ENCODE peak calls at places on chromosomes 13 and 19, in six cellular contexts. E, M, G, H, Y and V are unnamed samples.

GRCh38 chr19:4547303-4548237 is 7.7 kb upstream of the LRG1 start:
- DNase-seq in E (no peak), M (no peak), G (no peak), H (peak; percentile 29), Y (no peak), V (no peak)

GRCh38 chr13:63403726-63404125 is 1988.1 kb upstream of the PCDH20 start:
- DNase-seq in E (no peak), M (no peak), G (no peak), H (peak; percentile 6), Y (no peak), V (no peak)

GRCh38 chr19:10299545-10300458 is 9.8 kb downstream of the ZGLP1 start:
- DNase-seq in E (no peak), M (no peak), G (no peak), H (no peak), Y (no peak), V (no peak)

GRCh38 chr13:100461309-100462035 is 127.1 kb downstream of the GGACT start:
- DNase-seq in E (no peak), M (no peak), G (no peak), H (no peak), Y (no peak), V (no peak)

GRCh38 chr13:54705738-54706137 is 1677.1 kb downstream of the OLFM4 start:
- DNase-seq in E (no peak), M (no peak), G (no peak), H (no peak), Y (no peak), V (no peak)

GRCh38 chr19:16814526-16815100 is 14.6 kb upstream of the SIN3B start:
- DNase-seq in E (no peak), M (no peak), G (no peak), H (peak; percentile 63), Y (no peak), V (no peak)

GRCh38 chr13:39363393-39363792 is 239.6 kb downstream of the LHFPL6 start:
- DNase-seq in E (no peak), M (no peak), G (no peak), H (no peak), Y (no peak), V (no peak)

GRCh38 chr13:78785764-78786163 is 126.8 kb upstream of the OBI1 start:
- DNase-seq in E (no peak), M (no peak), G (no peak), H (no peak), Y (no peak), V (no peak)

GRCh38 chr19:12997967-12998940 is 3.0 kb downstream of the NFIX start:
- DNase-seq in E (no peak), M (no peak), G (no peak), H (no peak), Y (peak; percentile 36), V (no peak)

GRCh38 chr19:18110833-18111232 is 13.3 kb downstream of the MAST3 start:
- DNase-seq in E (no peak), M (no peak), G (no peak), H (no peak), Y (no peak), V (no peak)

GRCh38 chr19:40400521-40400920 is 10.5 kb upstream of the HIPK4 start:
- DNase-seq in E (no peak), M (no peak), G (no peak), H (no peak), Y (no peak), V (no peak)

GRCh38 chr19:33620611-33621010 is 1.1 kb upstream of the CHST8 start:
- DNase-seq in E (no peak), M (no peak), G (no peak), H (no peak), Y (no peak), V (no peak)

GRCh38 chr19:23118400-23118799 is 1.6 kb downstream of the ZNF730 start:
- DNase-seq in E (no peak), M (no peak), G (no peak), H (no peak), Y (no peak), V (no peak)

GRCh38 chr13:71320452-71320851 is 546.6 kb downstream of the DACH1 start:
- DNase-seq in E (no peak), M (no peak), G (no peak), H (peak; percentile 68), Y (no peak), V (no peak)

GRCh38 chr13:62110079-62110478 is 694.4 kb upstream of the PCDH20 start:
- DNase-seq in E (no peak), M (no peak), G (no peak), H (no peak), Y (no peak), V (no peak)

GRCh38 chr13:48478401-48478800 is 54.5 kb downstream of the RCBTB2 start:
- DNase-seq in E (no peak), M (no peak), G (no peak), H (no peak), Y (no peak), V (no peak)

GRCh38 chr19:1774999-1775772 is 21.9 kb downstream of the ONECUT3 start:
- DNase-seq in E (no peak), M (no peak), G (no peak), H (no peak), Y (no peak), V (no peak)

GRCh38 chr13:113761136-113761535 is 2.1 kb downstream of the TMEM255B start:
- DNase-seq in E (no peak), M (no peak), G (no peak), H (no peak), Y (no peak), V (no peak)

GRCh38 chr13:26011996-26012688 is 39.7 kb downstream of the SHISA2 start:
- DNase-seq in E (peak; percentile 10), M (peak; percentile 23), G (no peak), H (peak; percentile 6), Y (no peak), V (no peak)

GRCh38 chr19:19788015-19788414 is 33.5 kb downstream of the ZNF506 start:
- DNase-seq in E (no peak), M (no peak), G (no peak), H (no peak), Y (no peak), V (no peak)

GRCh38 chr13:106260352-106260751 is 275.1 kb downstream of the EFNB2 start:
- DNase-seq in E (no peak), M (no peak), G (no peak), H (no peak), Y (no peak), V (no peak)

GRCh38 chr13:39317284-39317683 is 279.0 kb downstream of the NHLRC3 start:
- DNase-seq in E (no peak), M (no peak), G (peak; percentile 42), H (peak; percentile 70), Y (peak; percentile 61), V (no peak)

GRCh38 chr13:94033830-94034642 is 445.4 kb downstream of the DCT start:
- DNase-seq in E (no peak), M (no peak), G (no peak), H (no peak), Y (no peak), V (no peak)

GRCh38 chr19:35290381-35291135 is 1.4 kb upstream of the MAG start:
- DNase-seq in E (no peak), M (no peak), G (no peak), H (no peak), Y (no peak), V (no peak)

GRCh38 chr13:22874839-22875238 is 305.9 kb upstream of the SGCG start:
- DNase-seq in E (no peak), M (no peak), G (no peak), H (no peak), Y (no peak), V (no peak)

GRCh38 chr13:112171570-112171965 is 104.6 kb downstream of the SOX1 start:
- DNase-seq in E (no peak), M (no peak), G (no peak), H (no peak), Y (no peak), V (no peak)

GRCh38 chr19:36028313-36029041 is 4.2 kb downstream of the CLIP3 start:
- DNase-seq in E (no peak), M (no peak), G (no peak), H (no peak), Y (no peak), V (no peak)

GRCh38 chr13:93244141-93244917 is 17.7 kb downstream of the GPC6 start:
- DNase-seq in E (no peak), M (no peak), G (no peak), H (peak; percentile 51), Y (no peak), V (no peak)

GRCh38 chr19:19466201-19466600 is 49.1 kb downstream of the TSSK6 start:
- DNase-seq in E (no peak), M (no peak), G (no peak), H (no peak), Y (no peak), V (no peak)

GRCh38 chr13:77176350-77176749 is 149.4 kb upstream of the FBXL3 start:
- DNase-seq in E (no peak), M (no peak), G (peak; percentile 15), H (peak; percentile 50), Y (no peak), V (no peak)

GRCh38 chr13:30196025-30196424 is 111.3 kb downstream of the KATNAL1 start:
- DNase-seq in E (no peak), M (no peak), G (peak; percentile 74), H (peak; percentile 8), Y (no peak), V (no peak)

GRCh38 chr19:870963-871401 is 11.5 kb downstream of the CFD start:
- DNase-seq in E (no peak), M (no peak), G (no peak), H (no peak), Y (no peak), V (no peak)

GRCh38 chr19:20926796-20927195 is 3.7 kb downstream of the ZNF85 start:
- DNase-seq in E (no peak), M (no peak), G (no peak), H (no peak), Y (no peak), V (no peak)